ENCODE peak calls at places on chromosomes 16 and 17, in five cellular contexts. I is K562, L is H1, O is GM12878, F is HepG2. M is an unnamed sample.

GRCh38 chr16:48574148-48574547 is 35.8 kb downstream of the N4BP1 start:
- DNase-seq in L (no peak), I (no peak), O (no peak), F (no peak), M (no peak)

GRCh38 chr17:78384479-78385175 is 6.2 kb downstream of the PGS1 start:
- DNase-seq in I (no peak), O (no peak), F (no peak), L (no peak), M (no peak)

GRCh38 chr17:50206604-50207293 is 5.3 kb upstream of the COL1A1 start:
- DNase-seq in I (peak), F (no peak), O (no peak), L (no peak), M (peak)

GRCh38 chr17:5537251-5537650 is 47.1 kb downstream of the NLRP1 start:
- DNase-seq in F (no peak), L (no peak), I (no peak), O (no peak), M (no peak)

GRCh38 chr16:13923703-13924298 is 3.8 kb downstream of the ERCC4 start:
- DNase-seq in I (peak), O (peak), L (no peak), F (peak), M (no peak)

GRCh38 chr17:17900615-17901520 is 64.1 kb upstream of the SREBF1 start:
- DNase-seq in F (peak), I (no peak), O (no peak), L (no peak), M (no peak)

GRCh38 chr16:29815032-29815721 is 775 bp upstream of the PAGR1 start:
- DNase-seq in O (no peak), I (no peak), L (no peak), F (no peak), M (peak)

GRCh38 chr17:63675607-63676539 is 24.1 kb downstream of the LIMD2 start:
- DNase-seq in O (no peak), L (no peak), F (peak), I (peak), M (no peak)

GRCh38 chr16:12833939-12834338 is 30.3 kb upstream of the CPPED1 start:
- DNase-seq in L (peak), O (no peak), F (peak), I (peak), M (peak)

GRCh38 chr17:46216682-46217081 is 23.5 kb upstream of the KANSL1 start:
- DNase-seq in I (no peak), L (no peak), F (no peak), O (no peak), M (no peak)

GRCh38 chr16:76943936-76944335 is 247.1 kb upstream of the MON1B start:
- DNase-seq in O (no peak), F (no peak), I (no peak), L (no peak), M (no peak)

GRCh38 chr17:75417054-75417453 is 11.6 kb upstream of the GRB2 start:
- DNase-seq in I (no peak), L (no peak), O (no peak), F (no peak), M (no peak)

GRCh38 chr17:77445908-77446535 is 305.3 kb downstream of the SEC14L1 start:
- DNase-seq in L (no peak), I (no peak), O (no peak), F (no peak), M (no peak)

GRCh38 chr16:12176051-12176450 is 199.5 kb downstream of the SNX29 start:
- DNase-seq in L (no peak), I (no peak), O (no peak), F (no peak), M (no peak)

GRCh38 chr17:39178516-39178915 is 12.6 kb upstream of the ARL5C start:
- DNase-seq in I (no peak), L (no peak), O (no peak), F (no peak), M (no peak)

GRCh38 chr17:31573861-31574260 is 182.4 kb downstream of the RAB11FIP4 start:
- DNase-seq in O (no peak), L (no peak), F (no peak), I (no peak), M (no peak)

GRCh38 chr16:69432069-69432468 is 7.7 kb downstream of the CYB5B start:
- DNase-seq in L (no peak), O (no peak), F (no peak), I (no peak), M (no peak)

GRCh38 chr16:75138636-75139035 is 9.7 kb upstream of the ZFP1 start:
- DNase-seq in F (no peak), L (no peak), O (no peak), I (no peak), M (peak)

GRCh38 chr16:67165121-67166034 is 833 bp downstream of the HSF4 start:
- DNase-seq in I (peak), F (no peak), O (no peak), L (no peak), M (no peak)

GRCh38 chr16:49620158-49620867 is 235.6 kb downstream of the ZNF423 start:
- DNase-seq in F (peak), L (no peak), I (peak), O (no peak), M (no peak)

GRCh38 chr17:18026408-18026776 is 12.6 kb downstream of the ATPAF2 start:
- DNase-seq in I (no peak), O (no peak), L (no peak), F (no peak), M (no peak)

GRCh38 chr17:30225919-30226553 is 9.5 kb downstream of the SLC6A4 start:
- DNase-seq in O (no peak), I (no peak), L (no peak), F (peak), M (no peak)

GRCh38 chr17:44536090-44536960 is 21.0 kb upstream of the FZD2 start:
- DNase-seq in O (no peak), F (no peak), L (no peak), I (no peak), M (no peak)

GRCh38 chr16:69286941-69287713 is 24.0 kb upstream of the VPS4A start:
- DNase-seq in O (peak), L (no peak), F (peak), I (peak), M (no peak)

GRCh38 chr16:88940196-88941050 is 36.6 kb downstream of the CBFA2T3 start:
- DNase-seq in L (no peak), O (no peak), I (no peak), F (no peak), M (peak)

GRCh38 chr17:72565758-72566157 is 444.9 kb downstream of the SOX9 start:
- DNase-seq in I (no peak), O (no peak), L (no peak), F (peak), M (no peak)

GRCh38 chr17:35129973-35130351 is 8.5 kb downstream of the FNDC8 start:
- DNase-seq in O (no peak), I (no peak), F (no peak), L (no peak), M (no peak)

GRCh38 chr17:35129154-35129972 is 7.9 kb downstream of the FNDC8 start:
- DNase-seq in L (no peak), I (no peak), O (no peak), F (no peak), M (no peak)

GRCh38 chr17:35130392-35130791 is 9.0 kb downstream of the FNDC8 start:
- DNase-seq in F (no peak), I (no peak), L (no peak), O (no peak), M (no peak)

GRCh38 chr17:35132099-35132498 is 10.0 kb downstream of the NLE1 start:
- DNase-seq in L (no peak), I (no peak), F (no peak), O (no peak), M (no peak)

DNA sequence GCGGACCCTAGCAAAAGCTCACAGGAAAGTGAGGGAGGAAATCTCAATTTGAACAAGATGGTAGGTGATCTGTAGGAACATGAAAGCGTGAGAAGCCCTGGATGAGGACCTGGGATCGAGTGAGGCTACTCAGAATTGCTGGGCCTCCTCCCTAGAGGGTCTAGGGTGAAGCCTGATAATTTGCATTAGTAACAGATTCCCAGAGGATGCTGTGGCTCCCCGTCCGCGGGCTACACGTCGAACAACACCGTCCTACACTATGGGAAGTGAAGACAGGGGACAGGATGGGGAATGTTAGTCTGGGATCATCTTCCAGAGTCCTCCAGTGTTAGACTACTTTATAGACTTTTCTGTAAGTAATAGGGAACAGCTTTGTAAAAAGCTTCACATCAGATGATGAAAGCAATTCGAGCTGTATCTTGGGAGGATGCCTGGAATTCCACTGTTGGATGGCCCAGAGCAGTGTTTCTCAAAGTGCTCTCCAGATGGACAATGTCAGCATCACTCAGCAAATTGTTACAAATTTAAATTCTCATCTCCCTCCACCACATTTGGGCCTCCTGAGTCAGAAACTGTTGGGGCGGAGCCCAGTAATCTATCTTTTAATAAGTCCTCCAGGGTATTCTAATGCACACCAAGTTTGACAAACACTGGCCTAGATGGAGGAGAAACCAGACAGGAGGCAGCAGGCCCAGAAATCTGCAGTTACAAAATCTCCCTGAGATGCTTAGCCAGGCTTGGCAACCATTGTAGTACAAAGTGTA is 6.5 kb downstream of the FNDC8 start:
- DNase-seq in O (no peak), F (no peak), I (no peak), L (no peak), M (no peak)
- TF ChIP-seq ATF2 in O (no peak), F (no peak), I (no peak), L (no peak), M (no peak)

GRCh38 chr16:16907089-16907488 is 528.1 kb downstream of the NPIPA7 start:
- DNase-seq in F (no peak), I (no peak), O (no peak), L (no peak), M (no peak)

GRCh38 chr16:16908058-16908457 is 529.1 kb downstream of the NPIPA7 start:
- DNase-seq in L (no peak), O (no peak), F (no peak), I (no peak), M (no peak)

DNA sequence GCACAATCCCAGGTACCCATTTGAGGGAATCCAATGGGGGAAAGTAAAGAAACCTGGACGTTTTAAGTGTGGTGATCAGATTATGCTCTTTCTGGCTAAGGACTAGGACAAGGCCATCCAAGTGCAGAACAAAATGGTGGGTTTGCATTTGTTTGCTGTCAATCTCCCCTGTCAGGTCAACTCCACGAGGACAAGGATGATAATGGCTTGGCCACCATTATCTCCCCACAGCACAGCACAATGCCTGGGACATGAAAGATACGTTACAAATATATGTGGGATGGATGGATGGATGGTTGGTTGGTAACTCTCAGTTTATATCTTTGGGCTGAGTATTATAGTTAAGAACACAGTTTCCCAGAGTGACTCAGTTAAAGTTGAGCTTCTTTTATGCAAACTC is 526.9 kb downstream of the NPIPA7 start:
- DNase-seq in I (no peak), F (no peak), O (no peak), L (no peak), M (no peak)
- TF ChIP-seq ATF2 in I (no peak), F (no peak), O (no peak), L (no peak), M (no peak)

GRCh38 chr16:23408242-23409201 is 44.5 kb downstream of the COG7 start:
- DNase-seq in O (no peak), F (no peak), I (no peak), L (no peak), M (no peak)
- TF ChIP-seq ATF2 in O (no peak), F (no peak), I (no peak), L (peak), M (no peak)

GRCh38 chr17:73791644-73792043 is 147.4 kb upstream of the SDK2 start:
- DNase-seq in L (no peak), O (no peak), F (no peak), I (no peak), M (no peak)
- TF ChIP-seq ATF2 in L (no peak), O (no peak), F (no peak), I (no peak), M (no peak)

DNA sequence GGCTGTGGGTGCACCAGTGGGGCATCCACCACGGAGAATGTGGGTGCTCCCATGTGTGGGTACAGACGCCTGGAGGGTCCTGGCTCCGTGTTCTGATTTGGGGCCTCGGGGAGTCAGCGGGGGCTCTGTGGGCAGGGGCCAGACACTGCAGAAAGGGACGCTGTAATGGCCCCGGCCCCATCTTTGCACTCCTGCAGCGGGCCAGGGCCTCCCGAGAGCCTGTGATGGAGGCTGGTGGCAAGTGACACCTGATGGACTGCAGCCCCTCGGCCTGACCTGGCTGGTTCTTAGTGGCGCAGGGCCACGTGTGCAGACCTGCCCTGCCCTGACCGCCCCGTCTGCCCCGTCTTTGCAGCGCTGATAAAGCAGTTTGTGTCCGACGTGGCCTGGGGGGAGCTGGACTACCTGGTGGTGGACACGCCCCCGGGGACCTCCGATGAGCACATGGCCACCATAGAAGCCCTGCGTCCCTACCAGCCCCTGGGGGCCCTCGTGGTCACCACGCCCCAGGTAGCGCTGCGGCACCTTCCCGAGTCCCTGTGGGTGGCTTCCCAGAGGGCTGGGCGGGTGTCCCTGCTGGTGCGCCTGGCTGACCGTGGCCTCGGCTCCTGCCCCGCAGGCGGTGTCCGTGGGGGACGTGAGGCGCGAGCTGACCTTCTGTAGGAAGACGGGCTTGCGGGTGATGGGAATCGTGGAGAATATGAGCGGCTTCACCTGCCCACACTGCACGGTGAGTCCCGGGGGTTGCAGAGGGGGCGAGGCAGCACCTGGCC is 4.7 kb downstream of the NUBP2 start:
- DNase-seq in F (no peak), O (no peak), L (no peak), I (no peak), M (no peak)
- TF ChIP-seq ATF2 in F (no peak), O (no peak), L (no peak), I (no peak), M (no peak)

GRCh38 chr16:7703661-7704060 is 371.0 kb downstream of the RBFOX1 start:
- DNase-seq in L (no peak), I (no peak), F (no peak), O (no peak), M (no peak)
- TF ChIP-seq ATF2 in L (no peak), I (no peak), F (no peak), O (no peak), M (no peak)

DNA sequence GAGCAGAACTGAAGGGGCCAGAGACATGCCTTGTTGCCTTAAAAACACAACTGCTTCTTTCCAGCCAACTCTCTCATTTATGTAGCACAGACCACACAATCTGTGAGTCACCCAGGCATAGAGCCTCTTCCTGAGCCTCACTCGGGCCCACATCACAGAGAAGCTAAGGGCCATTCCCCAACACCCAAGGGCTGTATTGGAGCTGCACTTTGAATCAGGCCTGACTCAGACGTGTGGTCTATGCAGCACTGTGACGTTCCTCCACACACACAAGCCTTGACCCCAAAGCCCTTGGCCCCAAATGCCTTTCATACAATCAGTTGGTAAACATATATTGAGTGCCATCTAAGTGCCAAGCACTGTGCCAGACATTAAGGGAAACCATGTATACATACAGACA is 308.9 kb upstream of the DYNLRB2 start:
- DNase-seq in F (peak), O (peak), I (no peak), L (no peak), M (no peak)
- TF ChIP-seq ATF2 in F (no peak), O (no peak), I (no peak), L (no peak), M (no peak)

GRCh38 chr16:894841-895240 is 75.9 kb downstream of the LMF1 start:
- DNase-seq in F (no peak), L (no peak), O (no peak), I (peak), M (peak)
- TF ChIP-seq ATF2 in F (no peak), L (no peak), O (no peak), I (no peak), M (no peak)

GRCh38 chr17:32992360-32993033 is 850 bp downstream of the SPACA3 start:
- DNase-seq in F (no peak), I (peak), L (no peak), O (no peak), M (no peak)
- TF ChIP-seq ATF2 in F (no peak), I (no peak), L (no peak), O (no peak), M (no peak)

M was measured in WTC11.